ENCODE peak calls at places on chromosomes 16 and 17, in five cellular contexts. X is BE2C, U is foreskin fibroblast, Z is left ventricle myocardium inferior, C is mammary epithelial cell. I is an unnamed sample.

GRCh38 chr17:63436523-63437110 is 9.5 kb downstream of the CYB561 start:
- DNase-seq in X (peak), U (peak), Z (no peak), C (no peak), I (no peak)

GRCh38 chr17:65418622-65419021 is 142.8 kb downstream of the AXIN2 start:
- DNase-seq in X (no peak), U (no peak), Z (no peak), C (no peak), I (no peak)

GRCh38 chr16:88672776-88673175 is 9.9 kb upstream of the MVD start:
- DNase-seq in X (peak), U (peak), Z (no peak), C (no peak), I (no peak)

GRCh38 chr17:73338566-73339247 is 26.9 kb upstream of the CDC42EP4 start:
- DNase-seq in X (no peak), U (no peak), Z (no peak), C (no peak), I (no peak)

GRCh38 chr16:81602792-81603191 is 158.2 kb downstream of the CMIP start:
- DNase-seq in X (no peak), U (no peak), Z (no peak), C (no peak), I (no peak)

GRCh38 chr17:2724783-2725164 is 13.2 kb upstream of the CLUH start:
- DNase-seq in X (no peak), U (peak), Z (no peak), C (peak), I (peak)

GRCh38 chr17:70483624-70484023 is 314.3 kb downstream of the KCNJ2 start:
- DNase-seq in X (no peak), U (no peak), Z (no peak), C (no peak), I (no peak)

GRCh38 chr16:70430667-70431536 is 8.0 kb downstream of the ST3GAL2 start:
- DNase-seq in X (no peak), U (no peak), Z (no peak), C (no peak), I (no peak)

GRCh38 chr17:38602453-38602852 is 3.3 kb downstream of the SRCIN1 start:
- DNase-seq in X (no peak), U (peak), Z (no peak), C (no peak), I (no peak)

GRCh38 chr17:81833921-81834830 is 674 bp downstream of the PPP1R27 start:
- DNase-seq in X (no peak), U (no peak), Z (no peak), C (no peak), I (no peak)

GRCh38 chr17:7782237-7782636 is 51.8 kb upstream of the KDM6B start:
- DNase-seq in X (no peak), U (peak), Z (no peak), C (peak), I (peak)

GRCh38 chr17:80964231-80964856 is 27.3 kb upstream of the CHMP6 start:
- DNase-seq in X (no peak), U (no peak), Z (no peak), C (no peak), I (no peak)

GRCh38 chr17:8896087-8896486 is 28.6 kb upstream of the PIK3R6 start:
- DNase-seq in X (no peak), U (no peak), Z (no peak), C (no peak), I (no peak)

DNA sequence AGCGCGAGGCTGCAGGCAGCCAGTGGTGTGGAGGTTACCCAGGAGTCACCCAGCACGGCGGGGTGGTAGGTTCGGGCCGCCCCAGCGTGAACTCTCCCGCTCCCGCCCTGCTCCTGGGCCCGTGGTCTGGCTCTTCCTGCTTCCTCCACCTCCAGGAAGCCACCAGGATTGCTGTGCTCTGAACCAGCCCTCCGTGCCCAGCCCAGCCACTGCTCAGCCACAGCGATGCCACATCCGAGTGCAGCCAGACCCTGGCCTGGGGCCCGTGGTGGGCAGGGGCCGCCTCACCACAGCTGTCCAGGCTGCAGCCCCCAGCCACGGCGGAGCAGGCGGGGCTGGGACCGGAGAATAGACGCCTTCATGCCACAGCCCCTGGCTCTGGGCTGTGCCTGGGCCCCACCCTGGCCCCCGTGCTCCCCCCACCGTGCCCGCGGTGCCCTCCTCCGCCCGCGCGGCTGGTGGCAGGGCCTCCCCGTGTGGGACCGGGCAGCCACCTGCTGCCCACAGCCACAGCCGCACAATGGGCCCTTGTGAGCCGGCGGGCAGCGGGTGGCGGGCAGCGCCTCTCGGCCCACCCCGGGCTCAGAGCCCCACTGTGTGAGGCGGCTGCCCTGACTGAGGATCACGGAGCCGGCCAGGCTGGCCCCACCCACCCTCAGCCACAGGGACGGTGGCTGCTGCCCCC is 26.1 kb upstream of the SSTR5 start:
- DNase-seq in X (no peak), U (no peak), Z (no peak), C (no peak), I (no peak)
- H3K4me3 ChIP-seq in X (no peak), U (no peak), Z (no peak), C (no peak), I (no peak)

GRCh38 chr17:41915020-41915419 is 3.7 kb downstream of the ACLY start:
- DNase-seq in X (no peak), U (no peak), Z (no peak), C (no peak), I (no peak)

GRCh38 chr17:41910701-41911391 is 7.9 kb downstream of the ACLY start:
- DNase-seq in X (peak), U (peak), Z (no peak), C (peak), I (peak)

GRCh38 chr17:41914358-41914766 is 4.4 kb downstream of the ACLY start:
- DNase-seq in X (no peak), U (no peak), Z (no peak), C (no peak), I (peak)

GRCh38 chr17:41913798-41914197 is 5.0 kb downstream of the ACLY start:
- DNase-seq in X (no peak), U (no peak), Z (no peak), C (no peak), I (no peak)

DNA sequence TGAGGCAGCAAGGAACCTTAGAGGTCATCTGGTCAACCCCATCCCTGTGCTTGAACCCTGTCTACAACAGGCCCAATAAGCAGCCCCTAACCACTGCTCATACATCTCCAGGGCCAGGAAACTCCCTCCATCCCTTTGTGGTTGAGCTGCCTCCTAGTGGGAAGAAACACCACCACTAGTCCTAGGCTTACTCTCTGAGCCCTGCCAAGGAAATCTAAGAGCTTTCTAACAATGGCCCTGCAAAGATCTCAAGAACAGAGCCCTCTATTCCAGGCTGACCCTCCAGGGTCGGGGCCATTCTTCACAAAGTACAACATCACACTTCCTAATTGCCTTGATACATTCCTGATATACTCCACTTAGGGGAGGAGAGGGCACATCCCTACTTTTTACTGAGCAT is 5.8 kb downstream of the ACLY start:
- DNase-seq in X (no peak), U (no peak), Z (no peak), C (no peak), I (peak)
- TF ChIP-seq CTCF in X (peak), U (no peak), Z (no peak), C (no peak), I (peak)

GRCh38 chr16:22420606-22421135 is 46.3 kb upstream of the CDR2 start:
- DNase-seq in X (no peak), U (no peak), Z (no peak), C (no peak), I (no peak)
- H3K4me3 ChIP-seq in X (no peak), U (no peak), Z (no peak), C (no peak), I (no peak)

DNA sequence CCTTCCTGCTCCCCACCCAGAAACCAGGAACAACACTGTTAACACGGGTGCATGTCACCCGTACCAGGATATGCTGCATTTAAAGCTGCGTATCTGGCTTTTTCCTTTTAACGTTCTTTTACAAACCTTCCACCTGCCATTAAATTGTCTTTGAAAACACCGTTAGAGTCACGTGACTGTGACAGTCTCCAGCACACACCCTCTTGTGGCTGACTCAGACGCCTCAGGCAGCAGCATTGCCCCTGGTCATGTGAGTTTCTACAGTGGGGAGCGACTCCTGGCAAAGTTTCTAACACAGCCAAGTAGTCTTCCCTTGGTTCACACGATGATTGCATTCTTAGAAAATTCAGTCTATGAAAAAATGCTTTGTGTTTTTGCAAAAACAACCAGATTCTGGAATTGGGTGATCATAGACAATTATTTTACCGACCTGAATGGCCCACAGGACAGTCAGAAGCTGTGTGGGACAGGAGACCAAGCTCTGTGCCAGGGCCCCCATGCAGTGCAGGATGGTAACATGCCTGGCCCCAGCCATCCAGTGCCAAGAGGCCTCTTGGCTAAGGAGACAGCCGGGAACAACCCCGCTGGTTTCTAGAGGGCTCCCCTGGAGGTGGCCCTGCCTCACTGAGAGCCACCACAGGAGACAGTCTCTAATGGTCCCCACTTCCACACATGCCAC is 199.1 kb downstream of the KATNIP start:
- DNase-seq in X (peak), U (peak), Z (peak), C (peak), I (peak)
- TF ChIP-seq CTCF in X (peak), U (peak), Z (peak), C (no peak), I (peak)

DNA sequence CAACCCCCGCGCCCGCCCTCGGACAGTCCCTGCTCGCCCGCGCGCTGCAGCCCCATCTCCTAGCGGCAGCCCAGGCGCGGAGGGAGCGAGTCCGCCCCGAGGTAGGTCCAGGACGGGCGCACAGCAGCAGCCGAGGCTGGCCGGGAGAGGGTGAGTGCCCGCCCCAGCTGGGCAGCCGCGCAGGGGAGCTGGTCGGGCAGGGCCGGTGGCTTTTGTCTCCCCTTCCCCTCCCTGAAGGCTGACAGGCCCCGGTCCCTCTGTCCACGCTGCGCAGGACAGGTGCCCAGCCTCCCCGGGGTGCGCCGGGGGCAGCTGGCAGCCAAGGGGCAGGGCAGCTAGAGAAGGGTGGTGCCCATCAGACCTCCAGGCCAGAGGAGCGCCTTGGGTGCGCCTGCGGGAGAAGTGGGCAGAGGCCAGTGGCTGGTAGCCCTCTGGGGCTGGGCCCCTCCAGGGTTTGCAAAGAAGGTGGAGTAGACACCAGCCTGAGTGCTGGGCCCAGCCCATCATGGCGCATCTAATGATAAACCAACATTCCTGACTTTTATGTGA is 278 bp downstream of the ITGB4 start:
- DNase-seq in X (no peak), U (no peak), Z (no peak), C (no peak), I (no peak)
- H3K4me3 ChIP-seq in X (no peak), U (no peak), Z (peak), C (peak), I (peak)

GRCh38 chr16:536746-537145 is 9.2 kb downstream of the CAPN15 start:
- DNase-seq in X (no peak), U (no peak), Z (no peak), C (no peak), I (no peak)

GRCh38 chr16:537415-538335 is 10.2 kb downstream of the CAPN15 start:
- DNase-seq in X (no peak), U (no peak), Z (no peak), C (no peak), I (no peak)

GRCh38 chr16:543301-544164 is 16.0 kb downstream of the CAPN15 start:
- DNase-seq in X (peak), U (no peak), Z (no peak), C (no peak), I (no peak)

GRCh38 chr16:540645-541340 is 13.3 kb downstream of the CAPN15 start:
- DNase-seq in X (no peak), U (no peak), Z (no peak), C (no peak), I (no peak)

GRCh38 chr16:539901-540530 is 12.5 kb downstream of the CAPN15 start:
- DNase-seq in X (no peak), U (peak), Z (no peak), C (no peak), I (peak)
- TF ChIP-seq CTCF in X (no peak), U (no peak), Z (no peak), C (no peak), I (peak)

DNA sequence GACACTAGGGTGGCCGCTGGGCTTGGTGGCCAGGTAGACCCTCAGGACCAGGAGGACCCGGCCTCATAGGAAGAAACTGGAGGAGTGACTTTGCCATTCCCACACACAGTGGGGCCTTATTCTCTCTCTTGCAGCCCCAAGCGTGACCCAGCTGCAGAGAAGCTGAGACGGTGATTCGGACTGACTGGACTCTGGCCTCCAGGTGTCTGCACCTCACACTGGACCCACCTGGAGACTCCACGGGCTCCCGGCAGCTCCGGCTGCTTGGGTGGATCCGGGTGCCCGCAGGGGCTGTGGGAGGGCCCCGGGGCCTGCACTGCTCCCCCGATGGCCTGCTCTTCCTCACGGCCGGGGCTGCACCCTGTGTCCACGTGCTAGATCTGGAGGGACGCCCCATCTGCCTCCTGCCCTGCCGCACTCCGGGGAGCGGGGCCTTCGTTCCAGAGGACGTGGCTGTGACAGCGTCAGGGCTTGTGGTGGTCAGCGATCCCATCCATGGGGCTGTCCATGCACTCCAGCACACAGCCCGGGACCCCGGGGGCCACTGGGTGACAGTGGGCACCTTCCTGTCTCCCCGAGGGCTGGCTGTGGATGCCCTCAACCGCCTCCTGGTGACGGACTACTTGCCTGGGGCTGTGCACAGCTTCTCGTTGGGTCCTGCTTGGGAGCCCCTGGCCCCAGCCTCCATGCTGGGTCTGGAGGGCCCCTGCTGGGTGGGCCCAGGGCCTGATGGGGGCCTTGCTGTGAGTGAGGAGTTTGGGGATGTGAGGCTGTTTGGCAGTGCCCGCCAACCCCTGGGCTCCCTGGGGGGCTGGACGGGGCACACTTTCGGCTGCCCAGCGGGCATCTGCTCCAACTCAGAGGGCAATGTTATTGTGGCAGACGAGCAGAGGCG is 804 bp downstream of the NHLRC4 start:
- DNase-seq in X (no peak), U (no peak), Z (no peak), C (no peak), I (no peak)
- H3K4me3 ChIP-seq in X (peak), U (no peak), Z (peak), C (no peak), I (no peak)

GRCh38 chr16:30585400-30586191 is at the start of gene ZNF785:
- DNase-seq in X (peak), U (peak), Z (peak), C (peak), I (peak)
- TF ChIP-seq CTCF in X (no peak), U (no peak), Z (peak), C (no peak), I (no peak)

GRCh38 chr16:63100082-63100481 is 1063.8 kb upstream of the CDH8 start:
- DNase-seq in X (no peak), U (no peak), Z (no peak), C (no peak), I (no peak)

DNA sequence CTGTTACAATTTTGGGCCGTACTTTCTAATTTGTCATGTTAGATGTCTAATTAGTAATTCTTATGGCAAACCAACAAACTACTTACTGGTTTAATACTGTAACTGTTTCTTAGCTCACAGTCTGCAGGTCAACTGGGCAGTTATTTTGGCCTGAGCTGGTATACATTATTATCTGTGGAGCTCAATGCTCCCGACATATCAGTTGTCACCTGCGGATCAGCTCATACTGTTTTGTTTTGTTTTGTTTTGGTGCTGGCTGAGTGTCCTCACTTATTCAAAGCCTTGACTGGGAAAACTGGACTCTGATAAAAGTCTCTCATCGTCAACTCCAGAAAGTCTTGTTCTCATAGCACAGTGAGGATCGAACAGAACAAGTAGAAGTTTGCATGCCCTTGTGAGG is 1060.6 kb upstream of the CDH8 start:
- DNase-seq in X (no peak), U (no peak), Z (no peak), C (no peak), I (no peak)
- H3K4me3 ChIP-seq in X (no peak), U (no peak), Z (no peak), C (no peak), I (no peak)

GRCh38 chr17:50146230-50146926 is 4.1 kb downstream of the PPP1R9B start:
- DNase-seq in X (no peak), U (no peak), Z (no peak), C (no peak), I (no peak)
- TF ChIP-seq CTCF in X (peak), U (no peak), Z (peak), C (no peak), I (peak)

I was measured in astrocyte of the spinal cord.